ENCODE peak calls at places on chromosomes 11 and 22, in four cellular contexts. E is ovary, W is esophagus squamous epithelium, S is GM12878. A is an unnamed sample. For H3K4me1 and H3K9me3, the result is how much of the 10 kb centered on the place peaks cover.

GRCh38 chr11:70779433-70780245 is 381.3 kb downstream of the CTTN start:
- DNase-seq in E (no peak), S (no peak), W (no peak), A (no peak)

GRCh38 chr11:78417175-78417887 is at the start of gene GAB2:
- DNase-seq in W (no peak), E (peak), S (no peak), A (no peak)

GRCh38 chr22:37843746-37844089 is 416 bp downstream of the ANKRD54 start:
- DNase-seq in S (no peak), W (no peak), E (peak), A (no peak)

GRCh38 chr11:19872526-19873135 is 160.0 kb downstream of the NAV2 start:
- DNase-seq in W (no peak), S (no peak), E (no peak), A (no peak)

GRCh38 chr11:116733386-116733755 is 39.4 kb downstream of the BUD13 start:
- DNase-seq in S (no peak), W (no peak), E (no peak), A (no peak)

GRCh38 chr22:42396621-42397331 is 35.4 kb downstream of the NFAM1 start:
- DNase-seq in E (no peak), W (no peak), S (no peak), A (no peak)

GRCh38 chr11:32092581-32093170 is 1.8 kb downstream of the RCN1 start:
- DNase-seq in E (peak), S (no peak), W (no peak), A (no peak)

GRCh38 chr11:100827934-100828661 is 141.0 kb downstream of the ARHGAP42 start:
- DNase-seq in W (no peak), S (peak), E (no peak), A (no peak)

GRCh38 chr22:24105018-24105360 is 76.3 kb upstream of the SUSD2 start:
- DNase-seq in S (no peak), E (no peak), W (no peak), A (no peak)

GRCh38 chr11:1306186-1307162 is 3.0 kb downstream of the TOLLIP start:
- DNase-seq in E (no peak), S (no peak), W (no peak), A (no peak)

GRCh38 chr11:24634606-24635160 is 137.8 kb downstream of the LUZP2 start:
- DNase-seq in W (no peak), S (no peak), E (no peak), A (no peak)

GRCh38 chr11:119505861-119506260 is 82.9 kb upstream of the THY1 start:
- DNase-seq in S (no peak), W (no peak), E (no peak), A (no peak)

GRCh38 chr11:115306703-115307102 is 197.5 kb downstream of the CADM1 start:
- DNase-seq in E (no peak), S (no peak), W (no peak), A (no peak)

GRCh38 chr22:38316340-38317236 is 645 bp downstream of the CSNK1E start:
- DNase-seq in W (no peak), S (no peak), E (peak), A (peak)

GRCh38 chr11:94183886-94184264 is 55.2 kb downstream of the PANX1 start:
- DNase-seq in E (peak), S (peak), W (no peak), A (peak)

GRCh38 chr22:23569291-23569690 is 10.8 kb downstream of the IGLL1 start:
- DNase-seq in E (peak), S (no peak), W (no peak), A (no peak)

GRCh38 chr11:131583823-131584222 is 213.4 kb downstream of the NTM start:
- DNase-seq in E (no peak), W (no peak), S (no peak), A (no peak)

GRCh38 chr11:33399421-33399820 is 142.2 kb downstream of the HIPK3 start:
- DNase-seq in W (no peak), S (no peak), E (no peak), A (no peak)

GRCh38 chr11:130528862-130529261 is 80.4 kb downstream of the ADAMTS15 start:
- DNase-seq in W (no peak), E (no peak), S (no peak), A (no peak)

GRCh38 chr11:10197091-10197490 is 96.9 kb downstream of the SBF2 start:
- DNase-seq in W (no peak), S (no peak), E (no peak), A (no peak)

GRCh38 chr11:77107950-77108349 is 5.3 kb downstream of the OMP start:
- DNase-seq in S (no peak), E (peak), W (no peak), A (no peak)

GRCh38 chr11:133892584-133893380 is 47.5 kb upstream of the SPATA19 start:
- DNase-seq in E (no peak), S (no peak), W (no peak), A (no peak)

DNA sequence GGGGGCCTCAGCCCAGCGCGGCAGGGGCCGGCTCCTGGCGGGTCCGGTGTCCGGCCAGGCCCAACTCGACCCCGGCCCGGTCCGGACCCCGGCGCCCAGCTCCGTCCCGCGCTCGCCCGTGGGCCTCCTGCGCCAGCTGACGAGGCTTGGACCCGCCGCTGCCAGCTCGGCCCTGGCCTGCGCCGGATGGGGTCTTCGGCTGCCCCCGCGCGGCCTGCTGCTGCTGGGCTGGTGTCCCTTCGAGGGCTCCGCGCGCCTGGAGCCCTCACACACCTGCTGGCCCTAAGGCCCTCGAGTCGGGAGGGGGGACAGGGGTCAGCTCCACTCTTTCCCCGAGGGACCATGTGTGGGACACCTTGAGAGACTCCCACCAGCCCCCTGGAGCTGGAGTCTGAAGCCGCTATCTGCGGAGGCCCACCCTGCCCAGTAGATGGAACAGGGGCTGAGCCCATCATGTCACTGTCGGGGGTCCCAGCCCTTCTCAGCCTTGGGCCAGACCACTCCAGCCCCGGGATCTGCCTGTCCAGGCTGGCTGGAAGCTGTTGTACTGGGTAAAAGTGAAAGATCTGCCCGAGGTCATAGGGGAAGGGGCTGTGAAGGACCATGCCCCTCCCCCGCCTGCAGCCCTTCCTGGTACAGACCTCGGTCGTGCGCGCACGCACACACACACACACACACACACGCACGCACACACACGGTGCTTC is 768 bp upstream of the CDKN1C start:
- DNase-seq in W (no peak), E (peak), S (no peak), A (peak)
- H3K4me1 ChIP-seq in W (half or more), E (under half), S (under half), A (under half)

GRCh38 chr11:35964846-35965245 is 21.0 kb downstream of the LDLRAD3 start:
- DNase-seq in E (no peak), S (no peak), W (no peak), A (no peak)
- H3K9me3 ChIP-seq in E (under half), S (under half), W (under half), A (under half)

DNA sequence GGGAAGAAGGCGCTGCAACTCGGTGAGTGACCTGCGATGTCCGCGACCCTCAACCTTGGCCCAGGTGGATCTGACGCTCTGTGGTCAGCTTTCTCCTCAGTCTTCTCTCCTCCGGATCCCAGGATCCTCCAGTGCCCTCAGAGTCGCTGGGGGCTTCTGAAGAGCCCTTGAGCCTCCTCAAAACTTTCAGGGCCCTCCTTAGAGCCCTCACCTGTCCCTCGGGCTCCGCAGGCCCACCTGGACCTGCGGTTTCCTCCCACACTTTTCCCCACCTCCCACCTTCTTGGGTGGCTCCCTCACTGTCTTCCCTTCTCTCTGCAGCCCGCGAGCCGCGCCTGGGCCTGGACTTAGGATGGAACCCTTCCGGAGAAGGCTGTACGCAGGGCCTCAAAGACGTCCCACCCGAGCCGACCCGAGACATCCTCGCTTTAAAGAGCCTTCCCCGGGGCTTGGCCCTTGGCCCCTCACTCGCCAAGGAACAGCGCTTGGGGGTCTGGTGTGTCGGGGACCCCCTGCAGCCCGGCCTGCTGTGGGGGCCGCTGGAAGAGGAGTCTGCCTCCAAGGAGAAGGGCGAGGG is 335 bp downstream of the ZNF408 start:
- DNase-seq in S (no peak), E (no peak), W (no peak), A (no peak)
- TF ChIP-seq POLR2A in S (no peak), E (no peak), W (no peak), A (no peak)

DNA sequence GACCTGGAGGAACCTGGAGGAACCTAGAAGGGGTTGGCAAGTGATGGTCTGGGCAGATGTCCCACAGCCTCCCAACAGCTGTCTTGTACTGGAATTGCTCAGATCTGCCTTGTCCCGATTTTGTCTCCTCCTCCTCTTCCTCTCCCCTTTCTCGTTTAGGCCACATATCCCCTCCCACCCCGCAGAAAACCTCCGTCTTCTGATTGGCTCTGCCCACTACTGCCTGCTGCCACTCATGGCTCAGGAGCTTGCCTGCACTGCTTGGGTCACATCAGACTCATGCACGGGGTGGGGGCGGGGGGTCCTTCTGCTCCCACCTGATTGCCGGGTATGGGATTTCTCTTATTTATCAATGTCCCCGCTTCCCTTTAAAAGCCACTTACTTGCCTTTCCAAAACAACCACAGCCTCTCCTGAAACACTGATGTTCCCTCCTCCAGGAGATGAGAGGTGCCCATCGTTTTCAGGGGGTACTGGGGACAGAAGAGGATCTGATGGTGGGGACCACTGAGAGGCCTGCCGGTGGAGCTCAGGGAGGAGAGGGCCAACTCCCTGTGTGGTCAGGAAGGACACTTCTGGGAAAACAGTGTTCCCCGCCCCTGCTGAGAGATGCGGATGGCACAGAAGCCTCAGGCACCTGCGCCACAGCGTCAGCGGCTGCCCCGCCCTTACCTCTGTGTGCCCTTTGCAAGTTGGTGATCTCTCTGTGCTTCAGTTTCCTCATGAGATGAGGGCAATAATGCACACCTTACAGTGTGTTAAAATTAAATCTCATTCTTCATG is 14.7 kb downstream of the TOM1 start:
- DNase-seq in W (no peak), S (no peak), E (no peak), A (no peak)
- H3K4me1 ChIP-seq in W (half or more), S (under half), E (under half), A (under half)

DNA sequence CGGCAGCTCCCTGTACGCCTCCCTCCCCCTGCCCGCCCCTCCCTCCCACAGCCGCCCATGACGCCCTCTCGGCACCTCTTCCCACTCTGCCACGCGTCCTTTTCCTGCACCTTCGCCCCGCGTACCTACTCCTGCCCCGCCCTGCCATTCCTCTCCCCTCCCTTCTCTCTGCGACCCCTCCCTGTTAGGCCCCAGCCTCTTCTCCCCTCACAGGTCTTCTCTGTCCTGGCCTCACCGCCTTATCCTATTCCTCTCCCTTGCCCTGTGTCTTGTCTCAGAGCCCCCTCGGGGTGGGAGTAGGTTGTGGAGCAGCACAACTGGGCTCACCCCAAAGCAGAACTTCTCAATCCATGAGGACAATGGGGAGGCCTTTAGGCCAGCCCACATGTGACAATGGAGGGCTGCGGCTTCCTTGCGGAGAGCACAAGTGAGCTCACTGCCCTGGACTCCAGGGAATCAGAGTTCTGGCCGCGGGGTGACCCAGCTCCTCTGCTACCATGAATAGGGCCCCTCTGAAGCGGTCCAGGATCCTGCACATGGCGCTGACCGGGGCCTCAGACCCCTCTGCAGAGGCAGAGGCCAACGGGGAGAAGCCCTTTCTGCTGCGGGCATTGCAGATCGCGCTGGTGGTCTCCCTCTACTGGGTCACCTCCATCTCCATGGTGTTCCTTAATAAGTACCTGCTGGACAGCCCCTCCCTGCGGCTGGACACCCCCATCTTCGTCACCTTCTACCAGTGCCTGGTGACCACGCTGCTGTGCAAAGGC is 539 bp downstream of the SLC35C1 start:
- DNase-seq in S (no peak), W (peak), E (peak), A (no peak)
- H3K9me3 ChIP-seq in S (under half), W (under half), E (under half), A (under half)

GRCh38 chr22:20495861-20496681 is 476 bp upstream of the KLHL22 start:
- DNase-seq in W (peak), S (peak), E (peak), A (peak)
- TF ChIP-seq POLR2A in W (no peak), S (peak), E (peak), A (peak)

GRCh38 chr22:19995611-19996339 is 20.8 kb downstream of the ARVCF start:
- DNase-seq in E (peak), S (no peak), W (no peak), A (no peak)
- H3K4me1 ChIP-seq in E (under half), S (under half), W (under half), A (under half)

A was measured in tibial nerve.